ENCODE peak calls at places on chromosomes 1 and 21, in seven cellular contexts. Y is HepG2, O is WTC11, X is HEK293T, N is H1, H is GM12878, Z is K562. C is an unnamed sample.

GRCh38 chr1:8247821-8248436 is 70.0 kb upstream of the SLC45A1 start:
- DNase-seq in Y (no peak), O (no peak), X (no peak), N (no peak), H (no peak), Z (no peak), C (no peak)

GRCh38 chr1:110438883-110439282 is 12.1 kb upstream of the PROK1 start:
- DNase-seq in Y (no peak), O (no peak), X (no peak), N (no peak), H (no peak), Z (peak), C (no peak)

GRCh38 chr21:38843806-38844479 is 38.2 kb downstream of the ETS2 start:
- DNase-seq in Y (no peak), O (no peak), X (no peak), N (no peak), H (no peak), Z (no peak), C (no peak)

GRCh38 chr1:71770121-71770520 is 512.2 kb downstream of the NEGR1 start:
- DNase-seq in Y (no peak), O (no peak), X (no peak), N (no peak), H (no peak), Z (no peak), C (no peak)

GRCh38 chr1:80417651-80418050 is 1383.1 kb upstream of the ADGRL2 start:
- DNase-seq in Y (no peak), O (no peak), X (no peak), N (no peak), H (no peak), Z (no peak), C (no peak)

GRCh38 chr1:3060112-3060511 is 8.9 kb upstream of the PRDM16 start:
- DNase-seq in Y (no peak), O (no peak), X (no peak), N (no peak), H (no peak), Z (no peak), C (no peak)

GRCh38 chr1:101238041-101238515 is 1.3 kb downstream of the S1PR1 start:
- DNase-seq in Y (no peak), O (peak), X (no peak), N (no peak), H (no peak), Z (no peak), C (no peak)

GRCh38 chr1:41874903-41875411 is 43.8 kb downstream of the HIVEP3 start:
- DNase-seq in Y (no peak), O (no peak), X (no peak), N (no peak), H (no peak), Z (no peak), C (no peak)

GRCh38 chr1:109777436-109777835 is 13.7 kb upstream of the EPS8L3 start:
- DNase-seq in Y (no peak), O (peak), X (no peak), N (no peak), H (no peak), Z (no peak), C (no peak)

GRCh38 chr1:173479649-173480048 is 2.5 kb downstream of the PRDX6 start:
- DNase-seq in Y (no peak), O (no peak), X (no peak), N (no peak), H (no peak), Z (no peak), C (no peak)

GRCh38 chr21:37230632-37231246 is 36.4 kb downstream of the VPS26C start:
- DNase-seq in Y (no peak), O (no peak), X (no peak), N (peak), H (no peak), Z (no peak), C (no peak)

GRCh38 chr21:45102391-45102932 is 28.1 kb downstream of the ADARB1 start:
- DNase-seq in Y (no peak), O (no peak), X (no peak), N (no peak), H (no peak), Z (no peak), C (peak)

GRCh38 chr1:238370600-238370999 is 479.9 kb upstream of the ZP4 start:
- DNase-seq in Y (no peak), O (no peak), X (no peak), N (no peak), H (no peak), Z (no peak), C (no peak)

GRCh38 chr1:9588551-9589143 is at the start of gene TMEM201:
- DNase-seq in Y (peak), O (peak), X (peak), N (peak), H (peak), Z (peak), C (peak)

GRCh38 chr1:3068400-3069361 is at the start of gene PRDM16:
- DNase-seq in Y (no peak), O (peak), X (peak), N (peak), H (no peak), Z (no peak), C (peak)

GRCh38 chr1:24151175-24151533 is 8.2 kb upstream of the IL22RA1 start:
- DNase-seq in Y (peak), O (peak), X (no peak), N (peak), H (no peak), Z (no peak), C (no peak)

GRCh38 chr1:167420510-167420909 is 97.8 kb downstream of the CD247 start:
- DNase-seq in Y (no peak), O (no peak), X (no peak), N (no peak), H (no peak), Z (peak), C (no peak)

GRCh38 chr1:203295796-203296195 is 9.5 kb upstream of the BTG2 start:
- DNase-seq in Y (no peak), O (no peak), X (no peak), N (no peak), H (no peak), Z (no peak), C (no peak)

GRCh38 chr1:10490271-10490970 is 15.7 kb downstream of the PEX14 start:
- DNase-seq in Y (no peak), O (no peak), X (no peak), N (no peak), H (no peak), Z (no peak), C (no peak)

GRCh38 chr1:109299087-109299983 is 7.5 kb downstream of the MYBPHL start:
- DNase-seq in Y (peak), O (no peak), X (no peak), N (no peak), H (no peak), Z (no peak), C (no peak)

GRCh38 chr1:115306146-115306545 is 31.9 kb downstream of the NGF start:
- DNase-seq in Y (no peak), O (no peak), X (no peak), N (no peak), H (no peak), Z (no peak), C (no peak)

GRCh38 chr1:218344814-218345672 is at the start of gene TGFB2:
- DNase-seq in Y (no peak), O (no peak), X (peak), N (no peak), H (no peak), Z (peak), C (no peak)

GRCh38 chr21:38920631-38921398 is 115.1 kb downstream of the ETS2 start:
- DNase-seq in Y (no peak), O (no peak), X (no peak), N (no peak), H (no peak), Z (no peak), C (no peak)

GRCh38 chr1:116448785-116449385 is 75.8 kb downstream of the ATP1A1 start:
- DNase-seq in Y (peak), O (no peak), X (no peak), N (no peak), H (no peak), Z (no peak), C (no peak)

GRCh38 chr1:236685917-236686814 is at the start of gene ACTN2:
- DNase-seq in Y (no peak), O (peak), X (peak), N (peak), H (no peak), Z (peak), C (no peak)

GRCh38 chr21:35145626-35146236 is 96.6 kb upstream of the RUNX1 start:
- DNase-seq in Y (no peak), O (no peak), X (no peak), N (no peak), H (no peak), Z (no peak), C (no peak)

GRCh38 chr1:181021811-181022434 is 747 bp downstream of the STX6 start:
- DNase-seq in Y (peak), O (peak), X (peak), N (peak), H (no peak), Z (peak), C (no peak)

GRCh38 chr1:244254467-244254866 is 197.2 kb downstream of the ADSS2 start:
- DNase-seq in Y (no peak), O (no peak), X (no peak), N (no peak), H (no peak), Z (no peak), C (no peak)

GRCh38 chr21:42040411-42041180 is 30.4 kb upstream of the ZBTB21 start:
- DNase-seq in Y (peak), O (no peak), X (no peak), N (no peak), H (no peak), Z (no peak), C (peak)

GRCh38 chr1:232207089-232207723 is 422.7 kb downstream of the SIPA1L2 start:
- DNase-seq in Y (no peak), O (no peak), X (no peak), N (no peak), H (no peak), Z (no peak), C (no peak)

GRCh38 chr21:42189860-42190491 is 29.0 kb upstream of the ABCG1 start:
- DNase-seq in Y (no peak), O (no peak), X (no peak), N (no peak), H (no peak), Z (no peak), C (no peak)

GRCh38 chr1:55131218-55131617 is 83.9 kb downstream of the USP24 start:
- DNase-seq in Y (no peak), O (no peak), X (no peak), N (no peak), H (no peak), Z (no peak), C (no peak)

GRCh38 chr1:160129966-160130365 is 14.4 kb downstream of the ATP1A2 start:
- DNase-seq in Y (no peak), O (no peak), X (no peak), N (no peak), H (no peak), Z (no peak), C (no peak)

GRCh38 chr1:34163792-34164509 is 1.1 kb downstream of the CSMD2 start:
- DNase-seq in Y (no peak), O (peak), X (no peak), N (peak), H (no peak), Z (no peak), C (no peak)

GRCh38 chr1:39650431-39650830 is 11.0 kb upstream of the HEYL start:
- DNase-seq in Y (no peak), O (no peak), X (no peak), N (no peak), H (no peak), Z (no peak), C (no peak)

DNA sequence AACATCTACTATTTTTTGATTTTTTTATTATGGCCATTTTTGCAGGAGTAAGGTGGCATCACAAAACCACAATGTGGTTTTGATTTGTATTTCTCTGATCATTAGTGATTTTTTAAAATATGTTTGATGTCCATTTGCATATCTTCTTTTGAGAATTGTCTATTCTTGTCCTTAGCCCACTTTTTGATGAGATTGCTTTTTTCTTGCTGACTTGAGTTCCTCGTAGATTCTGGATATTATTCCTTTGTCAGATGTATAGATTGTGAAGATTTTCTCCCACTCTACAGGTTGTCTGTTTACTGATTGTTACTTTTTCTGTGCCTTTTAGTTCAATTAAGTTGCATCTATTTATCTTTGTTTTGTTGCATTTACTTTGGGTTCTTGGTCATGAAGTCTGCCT is 375.7 kb downstream of the ST6GALNAC3 start:
- DNase-seq in Y (no peak), O (no peak), X (no peak), N (no peak), H (no peak), Z (no peak), C (no peak)
- TF ChIP-seq SP1 in Y (no peak), O (no peak), X (no peak), N (no peak), H (no peak), Z (no peak), C (no peak)

GRCh38 chr1:227798078-227798802 is 17.2 kb upstream of the PRSS38 start:
- DNase-seq in Y (no peak), O (no peak), X (peak), N (no peak), H (no peak), Z (no peak), C (no peak)
- TF ChIP-seq SP1 in Y (no peak), O (no peak), X (no peak), N (no peak), H (no peak), Z (no peak), C (no peak)

DNA sequence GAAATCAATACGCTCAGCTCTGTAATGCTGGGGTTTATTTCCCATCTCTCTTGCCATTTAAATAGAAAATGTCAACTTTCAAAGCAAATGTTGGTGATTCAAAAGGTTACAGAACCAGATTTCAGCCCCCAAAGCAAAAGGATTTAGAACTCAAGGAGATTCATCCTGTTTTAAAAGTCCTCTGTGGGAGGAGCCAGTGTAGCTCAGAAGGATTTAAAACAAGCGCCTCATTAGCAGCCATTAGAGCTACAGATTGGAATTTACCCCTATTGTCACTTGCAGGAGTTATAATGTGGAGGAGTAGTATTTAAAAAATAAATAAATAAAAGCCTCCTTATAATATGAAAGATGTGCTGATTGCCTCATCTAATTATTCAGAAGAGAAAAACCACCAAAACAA is 107.8 kb downstream of the LAMC2 start:
- DNase-seq in Y (no peak), O (no peak), X (no peak), N (no peak), H (no peak), Z (no peak), C (no peak)
- TF ChIP-seq SP1 in Y (no peak), O (no peak), X (no peak), N (no peak), H (no peak), Z (no peak), C (no peak)

GRCh38 chr1:98086796-98087195 is 166.0 kb upstream of the DPYD start:
- DNase-seq in Y (peak), O (no peak), X (no peak), N (no peak), H (no peak), Z (no peak), C (peak)
- TF ChIP-seq SP1 in Y (no peak), O (no peak), X (no peak), N (no peak), H (no peak), Z (no peak), C (peak)

C was measured in HCT116.